ENCODE peak calls at places on chromosomes 11 and 22, in ten cellular contexts. One of them, this sample, is unnamed.

GRCh38 chr22:37752189-37753061 is 55.3 kb upstream of the GCAT start:
- DNase-seq in HTR-8/SVneo: peak
- DNase-seq in colonic mucosa: peak
- DNase-seq in renal cortical epithelial cell: peak
- DNase-seq in NCI-H2029 treated with DMSO at 0.1 percent for 48 hours: peak
- DNase-seq in SW480: peak
- DNase-seq in stimulated activated CD4-positive, alpha-beta T cell treated with anti-CD3 and anti-CD28 coated beads, Interleukin-1b, Interleukin-23, amount 100 ng/mL, for 4 hours: no peak
- DNase-seq in choroid plexus epithelial cell: peak
- DNase-seq in GM23248: peak
- DNase-seq in T-cell: no peak
- DNase-seq in this sample: peak

GRCh38 chr11:59776210-59777066 is 21.3 kb downstream of the STX3 start:
- DNase-seq in colonic mucosa: peak
- DNase-seq in renal cortical epithelial cell: peak
- DNase-seq in NCI-H2029 treated with DMSO at 0.1 percent for 48 hours: no peak
- DNase-seq in GM23248: peak
- DNase-seq in T-cell: no peak
- DNase-seq in HTR-8/SVneo: peak
- DNase-seq in SW480: peak
- DNase-seq in choroid plexus epithelial cell: peak
- DNase-seq in stimulated activated CD4-positive, alpha-beta T cell treated with anti-CD3 and anti-CD28 coated beads, Interleukin-1b, Interleukin-23, amount 100 ng/mL, for 4 hours: no peak
- DNase-seq in this sample: no peak

GRCh38 chr11:70666336-70666735 is 268.0 kb downstream of the CTTN start:
- DNase-seq in stimulated activated CD4-positive, alpha-beta T cell treated with anti-CD3 and anti-CD28 coated beads, Interleukin-1b, Interleukin-23, amount 100 ng/mL, for 4 hours: no peak
- DNase-seq in HTR-8/SVneo: no peak
- DNase-seq in SW480: no peak
- DNase-seq in colonic mucosa: no peak
- DNase-seq in choroid plexus epithelial cell: no peak
- DNase-seq in NCI-H2029 treated with DMSO at 0.1 percent for 48 hours: no peak
- DNase-seq in T-cell: no peak
- DNase-seq in GM23248: no peak
- DNase-seq in renal cortical epithelial cell: no peak
- DNase-seq in this sample: peak

GRCh38 chr11:1643146-1643690 is 13.6 kb downstream of the KRTAP5-5 start:
- DNase-seq in stimulated activated CD4-positive, alpha-beta T cell treated with anti-CD3 and anti-CD28 coated beads, Interleukin-1b, Interleukin-23, amount 100 ng/mL, for 4 hours: no peak
- DNase-seq in choroid plexus epithelial cell: no peak
- DNase-seq in GM23248: no peak
- DNase-seq in NCI-H2029 treated with DMSO at 0.1 percent for 48 hours: no peak
- DNase-seq in SW480: no peak
- DNase-seq in HTR-8/SVneo: no peak
- DNase-seq in renal cortical epithelial cell: no peak
- DNase-seq in T-cell: no peak
- DNase-seq in colonic mucosa: no peak
- DNase-seq in this sample: no peak

GRCh38 chr11:23079382-23079813 is 219.1 kb upstream of the CCDC179 start:
- DNase-seq in NCI-H2029 treated with DMSO at 0.1 percent for 48 hours: no peak
- DNase-seq in T-cell: no peak
- DNase-seq in renal cortical epithelial cell: peak
- DNase-seq in stimulated activated CD4-positive, alpha-beta T cell treated with anti-CD3 and anti-CD28 coated beads, Interleukin-1b, Interleukin-23, amount 100 ng/mL, for 4 hours: no peak
- DNase-seq in HTR-8/SVneo: no peak
- DNase-seq in colonic mucosa: no peak
- DNase-seq in choroid plexus epithelial cell: peak
- DNase-seq in SW480: no peak
- DNase-seq in GM23248: peak
- DNase-seq in this sample: no peak

GRCh38 chr11:95715777-95716241 is 73.8 kb downstream of the FAM76B start:
- DNase-seq in renal cortical epithelial cell: peak
- DNase-seq in HTR-8/SVneo: no peak
- DNase-seq in SW480: peak
- DNase-seq in stimulated activated CD4-positive, alpha-beta T cell treated with anti-CD3 and anti-CD28 coated beads, Interleukin-1b, Interleukin-23, amount 100 ng/mL, for 4 hours: no peak
- DNase-seq in T-cell: no peak
- DNase-seq in GM23248: peak
- DNase-seq in NCI-H2029 treated with DMSO at 0.1 percent for 48 hours: no peak
- DNase-seq in colonic mucosa: no peak
- DNase-seq in choroid plexus epithelial cell: peak
- DNase-seq in this sample: no peak

GRCh38 chr22:48945621-48946458 is 881.8 kb downstream of the BRD1 start:
- DNase-seq in stimulated activated CD4-positive, alpha-beta T cell treated with anti-CD3 and anti-CD28 coated beads, Interleukin-1b, Interleukin-23, amount 100 ng/mL, for 4 hours: no peak
- DNase-seq in NCI-H2029 treated with DMSO at 0.1 percent for 48 hours: no peak
- DNase-seq in renal cortical epithelial cell: no peak
- DNase-seq in colonic mucosa: peak
- DNase-seq in choroid plexus epithelial cell: no peak
- DNase-seq in SW480: no peak
- DNase-seq in HTR-8/SVneo: no peak
- DNase-seq in T-cell: no peak
- DNase-seq in GM23248: no peak
- DNase-seq in this sample: no peak

GRCh38 chr11:31770011-31770410 is 41.1 kb downstream of the PAX6 start:
- DNase-seq in choroid plexus epithelial cell: no peak
- DNase-seq in T-cell: no peak
- DNase-seq in colonic mucosa: no peak
- DNase-seq in HTR-8/SVneo: no peak
- DNase-seq in renal cortical epithelial cell: no peak
- DNase-seq in GM23248: no peak
- DNase-seq in NCI-H2029 treated with DMSO at 0.1 percent for 48 hours: no peak
- DNase-seq in stimulated activated CD4-positive, alpha-beta T cell treated with anti-CD3 and anti-CD28 coated beads, Interleukin-1b, Interleukin-23, amount 100 ng/mL, for 4 hours: no peak
- DNase-seq in SW480: no peak
- DNase-seq in this sample: no peak

GRCh38 chr11:117538731-117539130 is 211.1 kb downstream of the CEP164 start:
- DNase-seq in choroid plexus epithelial cell: no peak
- DNase-seq in T-cell: no peak
- DNase-seq in NCI-H2029 treated with DMSO at 0.1 percent for 48 hours: no peak
- DNase-seq in stimulated activated CD4-positive, alpha-beta T cell treated with anti-CD3 and anti-CD28 coated beads, Interleukin-1b, Interleukin-23, amount 100 ng/mL, for 4 hours: no peak
- DNase-seq in SW480: no peak
- DNase-seq in GM23248: no peak
- DNase-seq in HTR-8/SVneo: no peak
- DNase-seq in renal cortical epithelial cell: no peak
- DNase-seq in colonic mucosa: no peak
- DNase-seq in this sample: no peak

GRCh38 chr22:39215070-39215396 is 29.7 kb downstream of the PDGFB start:
- DNase-seq in renal cortical epithelial cell: no peak
- DNase-seq in T-cell: no peak
- DNase-seq in HTR-8/SVneo: no peak
- DNase-seq in SW480: no peak
- DNase-seq in NCI-H2029 treated with DMSO at 0.1 percent for 48 hours: no peak
- DNase-seq in colonic mucosa: no peak
- DNase-seq in stimulated activated CD4-positive, alpha-beta T cell treated with anti-CD3 and anti-CD28 coated beads, Interleukin-1b, Interleukin-23, amount 100 ng/mL, for 4 hours: no peak
- DNase-seq in choroid plexus epithelial cell: no peak
- DNase-seq in GM23248: no peak
- DNase-seq in this sample: no peak

GRCh38 chr11:45171550-45171949 is 25.1 kb downstream of the PRDM11 start:
- DNase-seq in colonic mucosa: no peak
- DNase-seq in HTR-8/SVneo: no peak
- DNase-seq in choroid plexus epithelial cell: no peak
- DNase-seq in T-cell: no peak
- DNase-seq in GM23248: no peak
- DNase-seq in stimulated activated CD4-positive, alpha-beta T cell treated with anti-CD3 and anti-CD28 coated beads, Interleukin-1b, Interleukin-23, amount 100 ng/mL, for 4 hours: no peak
- DNase-seq in NCI-H2029 treated with DMSO at 0.1 percent for 48 hours: no peak
- DNase-seq in renal cortical epithelial cell: no peak
- DNase-seq in SW480: no peak
- DNase-seq in this sample: no peak

GRCh38 chr22:20155330-20156041 is 4.6 kb upstream of the CCDC188 start:
- DNase-seq in renal cortical epithelial cell: no peak
- DNase-seq in choroid plexus epithelial cell: peak
- DNase-seq in NCI-H2029 treated with DMSO at 0.1 percent for 48 hours: peak
- DNase-seq in colonic mucosa: peak
- DNase-seq in SW480: peak
- DNase-seq in HTR-8/SVneo: no peak
- DNase-seq in T-cell: no peak
- DNase-seq in GM23248: peak
- DNase-seq in stimulated activated CD4-positive, alpha-beta T cell treated with anti-CD3 and anti-CD28 coated beads, Interleukin-1b, Interleukin-23, amount 100 ng/mL, for 4 hours: no peak
- DNase-seq in this sample: peak

GRCh38 chr22:44276041-44276440 is 36.7 kb downstream of the SHISAL1 start:
- DNase-seq in HTR-8/SVneo: no peak
- DNase-seq in T-cell: no peak
- DNase-seq in GM23248: no peak
- DNase-seq in SW480: no peak
- DNase-seq in choroid plexus epithelial cell: no peak
- DNase-seq in colonic mucosa: no peak
- DNase-seq in stimulated activated CD4-positive, alpha-beta T cell treated with anti-CD3 and anti-CD28 coated beads, Interleukin-1b, Interleukin-23, amount 100 ng/mL, for 4 hours: no peak
- DNase-seq in NCI-H2029 treated with DMSO at 0.1 percent for 48 hours: no peak
- DNase-seq in renal cortical epithelial cell: no peak
- DNase-seq in this sample: no peak

GRCh38 chr11:106156290-106156937 is 79.0 kb downstream of the AASDHPPT start:
- DNase-seq in renal cortical epithelial cell: peak
- DNase-seq in stimulated activated CD4-positive, alpha-beta T cell treated with anti-CD3 and anti-CD28 coated beads, Interleukin-1b, Interleukin-23, amount 100 ng/mL, for 4 hours: no peak
- DNase-seq in GM23248: peak
- DNase-seq in SW480: peak
- DNase-seq in NCI-H2029 treated with DMSO at 0.1 percent for 48 hours: no peak
- DNase-seq in HTR-8/SVneo: peak
- DNase-seq in choroid plexus epithelial cell: peak
- DNase-seq in T-cell: no peak
- DNase-seq in colonic mucosa: peak
- DNase-seq in this sample: no peak

GRCh38 chr22:49057910-49058309 is 769.8 kb downstream of the BRD1 start:
- DNase-seq in T-cell: no peak
- DNase-seq in GM23248: no peak
- DNase-seq in NCI-H2029 treated with DMSO at 0.1 percent for 48 hours: no peak
- DNase-seq in SW480: no peak
- DNase-seq in choroid plexus epithelial cell: no peak
- DNase-seq in HTR-8/SVneo: no peak
- DNase-seq in renal cortical epithelial cell: no peak
- DNase-seq in stimulated activated CD4-positive, alpha-beta T cell treated with anti-CD3 and anti-CD28 coated beads, Interleukin-1b, Interleukin-23, amount 100 ng/mL, for 4 hours: no peak
- DNase-seq in colonic mucosa: no peak
- DNase-seq in this sample: no peak

GRCh38 chr11:100918551-100919500 is 210.8 kb downstream of the PGR start:
- DNase-seq in HTR-8/SVneo: no peak
- DNase-seq in renal cortical epithelial cell: peak
- DNase-seq in colonic mucosa: peak
- DNase-seq in SW480: peak
- DNase-seq in choroid plexus epithelial cell: peak
- DNase-seq in stimulated activated CD4-positive, alpha-beta T cell treated with anti-CD3 and anti-CD28 coated beads, Interleukin-1b, Interleukin-23, amount 100 ng/mL, for 4 hours: no peak
- DNase-seq in T-cell: no peak
- DNase-seq in GM23248: no peak
- DNase-seq in NCI-H2029 treated with DMSO at 0.1 percent for 48 hours: peak
- DNase-seq in this sample: no peak

GRCh38 chr11:10758959-10759358 is 7.9 kb downstream of the CTR9 start:
- DNase-seq in renal cortical epithelial cell: no peak
- DNase-seq in stimulated activated CD4-positive, alpha-beta T cell treated with anti-CD3 and anti-CD28 coated beads, Interleukin-1b, Interleukin-23, amount 100 ng/mL, for 4 hours: no peak
- DNase-seq in NCI-H2029 treated with DMSO at 0.1 percent for 48 hours: no peak
- DNase-seq in choroid plexus epithelial cell: no peak
- DNase-seq in HTR-8/SVneo: no peak
- DNase-seq in GM23248: peak
- DNase-seq in T-cell: no peak
- DNase-seq in SW480: peak
- DNase-seq in colonic mucosa: no peak
- DNase-seq in this sample: no peak

GRCh38 chr22:37485714-37486223 is 415 bp downstream of the MFNG start:
- DNase-seq in SW480: no peak
- DNase-seq in colonic mucosa: no peak
- DNase-seq in T-cell: no peak
- DNase-seq in renal cortical epithelial cell: no peak
- DNase-seq in NCI-H2029 treated with DMSO at 0.1 percent for 48 hours: no peak
- DNase-seq in HTR-8/SVneo: no peak
- DNase-seq in stimulated activated CD4-positive, alpha-beta T cell treated with anti-CD3 and anti-CD28 coated beads, Interleukin-1b, Interleukin-23, amount 100 ng/mL, for 4 hours: no peak
- DNase-seq in GM23248: no peak
- DNase-seq in choroid plexus epithelial cell: no peak
- DNase-seq in this sample: no peak

GRCh38 chr11:81869337-81870065 is 864.2 kb downstream of the FAM181B start:
- DNase-seq in HTR-8/SVneo: no peak
- DNase-seq in stimulated activated CD4-positive, alpha-beta T cell treated with anti-CD3 and anti-CD28 coated beads, Interleukin-1b, Interleukin-23, amount 100 ng/mL, for 4 hours: peak
- DNase-seq in GM23248: no peak
- DNase-seq in colonic mucosa: peak
- DNase-seq in choroid plexus epithelial cell: peak
- DNase-seq in SW480: peak
- DNase-seq in T-cell: peak
- DNase-seq in renal cortical epithelial cell: peak
- DNase-seq in NCI-H2029 treated with DMSO at 0.1 percent for 48 hours: no peak
- DNase-seq in this sample: no peak

GRCh38 chr22:27124336-27125023 is 467.1 kb downstream of the MIAT start:
- DNase-seq in T-cell: no peak
- DNase-seq in choroid plexus epithelial cell: no peak
- DNase-seq in SW480: no peak
- DNase-seq in NCI-H2029 treated with DMSO at 0.1 percent for 48 hours: no peak
- DNase-seq in colonic mucosa: peak
- DNase-seq in GM23248: peak
- DNase-seq in stimulated activated CD4-positive, alpha-beta T cell treated with anti-CD3 and anti-CD28 coated beads, Interleukin-1b, Interleukin-23, amount 100 ng/mL, for 4 hours: no peak
- DNase-seq in renal cortical epithelial cell: no peak
- DNase-seq in HTR-8/SVneo: no peak
- DNase-seq in this sample: peak

GRCh38 chr22:38733329-38734202 is 22.2 kb downstream of the SUN2 start:
- DNase-seq in NCI-H2029 treated with DMSO at 0.1 percent for 48 hours: peak
- DNase-seq in T-cell: peak
- DNase-seq in stimulated activated CD4-positive, alpha-beta T cell treated with anti-CD3 and anti-CD28 coated beads, Interleukin-1b, Interleukin-23, amount 100 ng/mL, for 4 hours: no peak
- DNase-seq in GM23248: peak
- DNase-seq in HTR-8/SVneo: peak
- DNase-seq in SW480: no peak
- DNase-seq in choroid plexus epithelial cell: peak
- DNase-seq in colonic mucosa: peak
- DNase-seq in renal cortical epithelial cell: no peak
- DNase-seq in this sample: peak

GRCh38 chr11:17719940-17720795 is 797 bp downstream of the MYOD1 start:
- DNase-seq in colonic mucosa: no peak
- DNase-seq in choroid plexus epithelial cell: peak
- DNase-seq in GM23248: peak
- DNase-seq in NCI-H2029 treated with DMSO at 0.1 percent for 48 hours: no peak
- DNase-seq in stimulated activated CD4-positive, alpha-beta T cell treated with anti-CD3 and anti-CD28 coated beads, Interleukin-1b, Interleukin-23, amount 100 ng/mL, for 4 hours: no peak
- DNase-seq in HTR-8/SVneo: no peak
- DNase-seq in T-cell: no peak
- DNase-seq in renal cortical epithelial cell: no peak
- DNase-seq in SW480: no peak
- DNase-seq in this sample: no peak

GRCh38 chr22:38258895-38259294 is 13.9 kb downstream of the TMEM184B start:
- DNase-seq in stimulated activated CD4-positive, alpha-beta T cell treated with anti-CD3 and anti-CD28 coated beads, Interleukin-1b, Interleukin-23, amount 100 ng/mL, for 4 hours: no peak
- DNase-seq in NCI-H2029 treated with DMSO at 0.1 percent for 48 hours: no peak
- DNase-seq in choroid plexus epithelial cell: peak
- DNase-seq in colonic mucosa: no peak
- DNase-seq in GM23248: no peak
- DNase-seq in SW480: no peak
- DNase-seq in T-cell: no peak
- DNase-seq in HTR-8/SVneo: no peak
- DNase-seq in renal cortical epithelial cell: no peak
- DNase-seq in this sample: peak

GRCh38 chr11:106625566-106625965 is 392.7 kb downstream of the GUCY1A2 start:
- DNase-seq in choroid plexus epithelial cell: no peak
- DNase-seq in HTR-8/SVneo: no peak
- DNase-seq in GM23248: no peak
- DNase-seq in stimulated activated CD4-positive, alpha-beta T cell treated with anti-CD3 and anti-CD28 coated beads, Interleukin-1b, Interleukin-23, amount 100 ng/mL, for 4 hours: no peak
- DNase-seq in SW480: no peak
- DNase-seq in colonic mucosa: no peak
- DNase-seq in NCI-H2029 treated with DMSO at 0.1 percent for 48 hours: no peak
- DNase-seq in T-cell: no peak
- DNase-seq in renal cortical epithelial cell: no peak
- DNase-seq in this sample: no peak